ENCODE peak calls at places on chromosomes 4 and X, in four cellular contexts. T is trophoblast cell, J is H9, X is mesenchymal stem cell. K is an unnamed sample.

GRCh38 chr4:57351716-57352115 is 241.5 kb upstream of the IGFBP7 start:
- DNase-seq in J (no peak), T (no peak), X (no peak), K (no peak)

GRCh38 chrX:155767101-155767878 is 113.9 kb upstream of the VAMP7 start:
- DNase-seq in X (peak), T (no peak), J (peak), K (peak)

GRCh38 chr4:103002551-103002950 is 17.0 kb downstream of the SLC9B1 start:
- DNase-seq in J (no peak), X (peak), T (no peak), K (no peak)

GRCh38 chr4:38470708-38471262 is 193.2 kb upstream of the KLF3 start:
- DNase-seq in T (no peak), X (no peak), J (no peak), K (no peak)

GRCh38 chrX:44747317-44747716 is 96.5 kb upstream of the DUSP21 start:
- DNase-seq in X (no peak), J (no peak), T (no peak), K (no peak)

GRCh38 chrX:70089575-70090297 is 27.5 kb downstream of the OTUD6A start:
- DNase-seq in X (peak), T (no peak), J (no peak), K (no peak)

GRCh38 chrX:139559383-139560042 is 29.0 kb downstream of the F9 start:
- DNase-seq in X (peak), J (peak), T (peak), K (peak)

GRCh38 chr4:90419124-90419711 is 292.0 kb downstream of the CCSER1 start:
- DNase-seq in T (no peak), X (peak), J (no peak), K (peak)

GRCh38 chr4:165394275-165394674 is 15.5 kb downstream of the CPE start:
- DNase-seq in X (peak), T (no peak), J (no peak), K (no peak)

GRCh38 chr4:148007303-148007702 is 275.4 kb downstream of the ARHGAP10 start:
- DNase-seq in T (peak), X (peak), J (no peak), K (no peak)

GRCh38 chrX:82127228-82128123 is 925.6 kb downstream of the SH3BGRL start:
- DNase-seq in J (no peak), X (no peak), T (no peak), K (no peak)

GRCh38 chr4:48380583-48381167 is 39.3 kb downstream of the SLAIN2 start:
- DNase-seq in X (no peak), J (no peak), T (no peak), K (no peak)

GRCh38 chr4:48343035-48343434 is 1.7 kb downstream of the SLAIN2 start:
- DNase-seq in X (no peak), T (no peak), J (no peak), K (no peak)

GRCh38 chr4:150875367-150875766 is 139.7 kb downstream of the LRBA start:
- DNase-seq in X (no peak), T (no peak), J (no peak), K (no peak)

GRCh38 chrX:119189586-119189985 is 46.5 kb upstream of the PGRMC1 start:
- DNase-seq in T (no peak), J (no peak), X (peak), K (no peak)

GRCh38 chr4:21948347-21949072 is at the start of gene KCNIP4:
- DNase-seq in T (no peak), J (peak), X (peak), K (peak)

GRCh38 chr4:111883557-111883999 is 261.7 kb upstream of the FAM241A start:
- DNase-seq in J (no peak), X (peak), T (no peak), K (no peak)

GRCh38 chrX:68753218-68753617 is 75.6 kb upstream of the EFNB1 start:
- DNase-seq in X (no peak), T (no peak), J (no peak), K (no peak)

GRCh38 chr4:158077835-158078234 is 95.0 kb downstream of the GASK1B start:
- DNase-seq in J (no peak), X (no peak), T (no peak), K (no peak)

GRCh38 chr4:96355414-96355813 is 515.5 kb downstream of the PDHA2 start:
- DNase-seq in J (no peak), T (no peak), X (no peak), K (no peak)

GRCh38 chr4:87037921-87038320 is 103.1 kb downstream of the AFF1 start:
- DNase-seq in T (no peak), J (no peak), X (no peak), K (no peak)

GRCh38 chr4:147076179-147076578 is 130.5 kb upstream of the TTC29 start:
- DNase-seq in J (no peak), X (no peak), T (no peak), K (no peak)

GRCh38 chr4:172892300-172892699 is 276.3 kb upstream of the GALNT7 start:
- DNase-seq in T (peak), J (peak), X (peak), K (no peak)

GRCh38 chrX:37353646-37354045 is 4.5 kb downstream of the PRRG1 start:
- DNase-seq in X (no peak), T (peak), J (no peak), K (no peak)

GRCh38 chrX:37348237-37349130 is 680 bp upstream of the PRRG1 start:
- DNase-seq in J (no peak), X (peak), T (no peak), K (peak)

GRCh38 chrX:37350034-37350365 is 836 bp downstream of the PRRG1 start:
- DNase-seq in T (no peak), X (peak), J (no peak), K (no peak)

GRCh38 chrX:37347420-37347819 is 1.7 kb upstream of the PRRG1 start:
- DNase-seq in T (peak), X (peak), J (no peak), K (no peak)

DNA sequence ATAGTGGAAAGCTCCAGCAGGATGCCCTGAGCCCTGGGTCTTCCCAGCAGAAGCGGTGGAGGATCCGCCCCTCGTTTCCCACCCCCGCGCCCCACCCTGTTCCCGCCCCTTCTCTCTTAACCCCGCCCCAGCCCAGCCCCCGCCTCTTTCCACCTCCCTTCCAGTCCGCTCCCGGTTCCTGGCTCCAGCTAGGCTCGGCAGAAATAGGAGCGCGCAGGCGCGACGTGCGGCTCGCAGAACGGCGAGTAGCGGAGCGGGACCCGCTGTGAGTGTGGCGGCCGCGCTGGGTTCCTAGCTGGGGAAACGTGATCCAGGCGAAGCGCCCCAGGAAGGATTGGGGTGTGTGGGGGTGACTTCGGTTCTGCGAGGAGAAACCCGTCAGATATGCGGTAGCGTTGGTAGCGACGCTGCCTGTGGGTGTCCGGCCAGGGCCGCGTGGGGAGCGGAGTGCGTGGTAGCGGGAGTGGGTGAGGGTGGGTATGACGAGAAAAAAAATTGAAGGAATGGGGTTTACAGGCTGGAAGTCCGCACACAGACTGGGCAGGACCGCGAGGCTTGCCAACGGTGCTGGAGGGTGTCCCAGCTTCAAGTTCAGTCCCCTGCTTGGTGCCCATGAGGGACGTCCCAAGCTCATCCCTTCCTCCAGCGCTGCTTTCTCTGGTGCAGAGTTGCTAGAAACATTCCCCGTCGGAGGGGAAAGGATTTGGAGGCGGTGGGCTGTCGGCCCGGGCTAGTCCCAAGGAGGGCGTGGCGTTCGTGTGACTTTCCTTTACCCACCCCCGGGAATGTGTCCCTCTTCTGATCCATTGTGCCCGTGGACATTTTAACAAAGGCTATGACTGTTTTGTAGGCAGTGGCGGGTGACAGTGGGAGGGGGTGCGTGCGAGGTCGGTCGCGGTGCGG is at the start of gene PRRG1:
- DNase-seq in T (peak), X (peak), J (peak), K (peak)
- H3K9ac ChIP-seq in T (peak), X (peak), J (peak), K (peak)

DNA sequence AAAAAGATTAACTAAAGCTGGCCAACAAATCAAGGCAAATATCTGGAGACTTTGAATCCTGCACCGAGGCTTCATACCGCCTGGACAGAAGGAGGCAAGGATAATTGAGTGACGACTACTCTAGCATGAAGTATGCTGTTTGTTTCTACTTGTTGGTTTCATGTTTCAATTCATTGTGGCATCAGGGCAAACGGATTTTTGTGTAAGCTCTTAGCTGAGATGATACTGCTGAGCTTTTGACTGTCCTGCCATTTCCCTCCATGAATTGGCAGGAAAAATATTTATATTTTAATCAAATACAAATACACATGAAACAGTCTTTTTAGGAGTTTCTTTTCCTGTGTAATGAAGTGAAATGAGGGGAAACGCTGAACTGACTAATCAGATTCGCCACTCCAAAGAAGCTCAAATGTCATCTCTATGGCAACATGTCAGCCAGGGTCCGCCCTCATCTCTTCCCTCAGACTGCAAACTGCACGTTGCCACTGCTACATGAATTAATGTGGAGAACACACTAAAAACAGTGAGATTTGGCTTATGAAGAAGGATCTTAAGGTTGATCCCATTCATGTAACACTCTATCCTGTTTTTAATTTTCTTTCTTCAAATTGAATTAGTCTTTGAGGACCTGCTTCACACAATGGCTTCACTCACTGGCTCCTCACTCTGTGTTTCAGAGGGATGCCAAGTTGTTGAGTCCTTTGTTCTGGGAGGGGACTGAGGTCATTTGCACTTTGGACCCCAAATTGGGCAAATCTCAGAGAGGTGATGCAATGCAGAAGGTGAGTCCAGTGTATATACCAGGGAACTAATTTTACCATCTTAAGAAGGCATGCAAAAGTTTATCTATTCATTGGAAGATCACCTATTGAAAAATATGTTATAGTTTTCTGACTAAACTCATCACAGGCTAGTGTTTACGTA is 149.6 kb upstream of the MID1 start:
- DNase-seq in J (no peak), T (no peak), X (peak), K (peak)
- H3K4me2 ChIP-seq in J (peak), T (no peak), X (no peak), K (peak)

GRCh38 chr4:26459756-26460530 is 30.3 kb downstream of the CCKAR start:
- DNase-seq in T (no peak), X (no peak), J (no peak), K (no peak)
- H4K8ac ChIP-seq in T (no peak), X (no peak), J (no peak), K (no peak)

GRCh38 chr4:169070895-169071218 is 60.8 kb upstream of the CBR4 start:
- DNase-seq in X (no peak), T (no peak), J (no peak), K (no peak)
- H3K9ac ChIP-seq in X (peak), T (no peak), J (no peak), K (no peak)

K was measured in neuronal stem cell.